ENCODE peak calls at places on chromosomes 1 and 21, in nine cellular contexts. D, I, Y, T, Q, M, P, G and J are unnamed samples.

GRCh38 chr1:15680614-15681345 is 3.3 kb upstream of the PLEKHM2 start:
- DNase-seq in D (no peak), I (no peak), Y (no peak), T (peak), Q (peak), M (no peak), P (peak), G (no peak), J (no peak)

GRCh38 chr1:206736878-206737728 is 33.5 kb upstream of the IL19 start:
- DNase-seq in D (no peak), I (no peak), Y (no peak), T (no peak), Q (no peak), M (no peak), P (no peak), G (peak), J (no peak)

GRCh38 chr21:34112316-34113033 is 39.1 kb downstream of the MRPS6 start:
- DNase-seq in D (no peak), I (no peak), Y (no peak), T (no peak), Q (no peak), M (no peak), P (no peak), G (no peak), J (no peak)

GRCh38 chr1:11316701-11317100 is 43.7 kb downstream of the UBIAD1 start:
- DNase-seq in D (no peak), I (no peak), Y (no peak), T (peak), Q (no peak), M (no peak), P (no peak), G (no peak), J (no peak)

GRCh38 chr1:223844521-223844961 is 1.2 kb downstream of the TP53BP2 start:
- DNase-seq in D (peak), I (no peak), Y (no peak), T (no peak), Q (no peak), M (no peak), P (no peak), G (peak), J (no peak)

GRCh38 chr1:151919246-151919645 is 9.9 kb upstream of the THEM4 start:
- DNase-seq in D (no peak), I (no peak), Y (no peak), T (no peak), Q (no peak), M (no peak), P (no peak), G (no peak), J (no peak)

GRCh38 chr1:234621657-234622335 is 11.8 kb upstream of the IRF2BP2 start:
- DNase-seq in D (no peak), I (no peak), Y (no peak), T (peak), Q (no peak), M (no peak), P (no peak), G (no peak), J (no peak)

GRCh38 chr1:52621950-52622349 is 11.0 kb upstream of the SHISAL2A start:
- DNase-seq in D (no peak), I (no peak), Y (no peak), T (no peak), Q (no peak), M (no peak), P (no peak), G (no peak), J (no peak)

GRCh38 chr1:182671779-182672486 is 12.5 kb downstream of the RGS8 start:
- DNase-seq in D (no peak), I (peak), Y (no peak), T (no peak), Q (no peak), M (peak), P (no peak), G (no peak), J (no peak)

GRCh38 chr1:89259283-89259971 is 13.2 kb downstream of the GBP5 start:
- DNase-seq in D (peak), I (no peak), Y (no peak), T (no peak), Q (no peak), M (no peak), P (no peak), G (peak), J (no peak)

DNA sequence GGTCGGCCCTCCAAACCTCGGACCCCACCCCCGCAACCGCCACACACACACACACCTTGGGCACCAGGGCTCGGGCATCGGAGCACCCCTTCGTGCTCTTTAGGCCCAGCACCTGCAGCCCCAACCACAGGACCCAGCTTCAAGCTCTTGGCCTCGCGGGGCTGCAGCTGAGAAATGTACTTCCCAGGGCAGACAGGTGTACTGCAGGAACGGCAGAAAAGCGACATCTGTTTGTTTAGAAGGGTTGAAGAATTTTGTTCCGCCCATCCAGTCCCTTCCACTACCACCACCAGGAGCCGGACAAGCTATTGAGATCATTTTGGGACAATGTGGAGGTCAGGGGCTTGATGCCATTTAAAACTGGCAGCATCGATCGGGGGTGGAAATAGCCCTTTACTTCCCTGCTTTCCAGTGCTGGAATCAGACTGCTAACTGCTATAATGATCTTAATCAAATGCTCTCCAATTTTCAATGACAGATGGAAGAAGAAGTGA is 1.7 kb downstream of the SERTAD4 start:
- DNase-seq in D (no peak), I (no peak), Y (no peak), T (no peak), Q (no peak), M (no peak), P (no peak), G (no peak), J (no peak)
- H3K4me3 ChIP-seq in D (no peak), I (peak), Y (no peak), T (peak), Q (peak), M (peak), P (peak), G (no peak), J (no peak)

GRCh38 chr1:68977211-68977610 is 480.3 kb upstream of the DEPDC1 start:
- DNase-seq in D (no peak), I (no peak), Y (no peak), T (no peak), Q (no peak), M (no peak), P (no peak), G (no peak), J (no peak)
- H3K4me3 ChIP-seq in D (no peak), I (no peak), Y (no peak), T (no peak), Q (no peak), M (no peak), P (no peak), G (no peak), J (no peak)

GRCh38 chr1:1359316-1359667 is 937 bp upstream of the MXRA8 start:
- DNase-seq in D (no peak), I (no peak), Y (no peak), T (peak), Q (no peak), M (no peak), P (peak), G (no peak), J (no peak)
- H3K4me3 ChIP-seq in D (no peak), I (no peak), Y (no peak), T (no peak), Q (no peak), M (no peak), P (peak), G (no peak), J (no peak)

GRCh38 chr1:170624141-170624540 is 39.8 kb upstream of the PRRX1 start:
- DNase-seq in D (no peak), I (no peak), Y (no peak), T (no peak), Q (no peak), M (no peak), P (no peak), G (no peak), J (no peak)

GRCh38 chr1:170618418-170618817 is 45.5 kb upstream of the PRRX1 start:
- DNase-seq in D (no peak), I (no peak), Y (no peak), T (peak), Q (no peak), M (no peak), P (no peak), G (no peak), J (no peak)

GRCh38 chr1:170619167-170620030 is 44.5 kb upstream of the PRRX1 start:
- DNase-seq in D (no peak), I (peak), Y (no peak), T (peak), Q (no peak), M (no peak), P (no peak), G (no peak), J (no peak)

GRCh38 chr1:170620164-170620563 is 43.8 kb upstream of the PRRX1 start:
- DNase-seq in D (no peak), I (no peak), Y (no peak), T (no peak), Q (no peak), M (no peak), P (no peak), G (no peak), J (no peak)

GRCh38 chr1:170623171-170623570 is 40.8 kb upstream of the PRRX1 start:
- DNase-seq in D (no peak), I (no peak), Y (no peak), T (peak), Q (peak), M (no peak), P (peak), G (no peak), J (peak)
- H3K4me3 ChIP-seq in D (no peak), I (no peak), Y (no peak), T (no peak), Q (no peak), M (no peak), P (no peak), G (no peak), J (no peak)

DNA sequence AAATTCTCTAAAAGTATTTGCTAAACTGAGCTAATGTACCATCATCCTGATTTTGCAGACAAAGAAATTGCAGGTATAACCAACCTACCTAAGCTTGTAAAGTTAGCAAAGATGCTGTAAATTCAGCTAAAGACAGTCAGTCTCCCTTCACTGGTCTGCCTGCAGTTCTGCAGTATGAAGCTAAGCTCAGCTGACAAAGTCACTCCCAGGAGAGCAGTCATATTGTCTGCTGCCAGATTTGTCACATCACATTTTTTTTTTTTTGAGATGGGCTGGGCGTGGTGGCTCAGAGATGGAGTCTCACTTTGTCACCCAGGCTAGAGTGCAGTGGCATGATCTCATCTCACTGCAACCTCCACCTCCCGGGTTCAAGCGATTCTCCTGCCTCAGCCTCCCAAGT is 8.9 kb upstream of the CMPK1 start:
- DNase-seq in D (no peak), I (no peak), Y (peak), T (no peak), Q (no peak), M (no peak), P (no peak), G (no peak), J (no peak)
- H3K4me3 ChIP-seq in D (no peak), I (no peak), Y (no peak), T (no peak), Q (no peak), M (no peak), P (no peak), G (no peak), J (no peak)